ENCODE peak calls at places on chromosomes 13 and 19, in seven cellular contexts. One of them, this sample, is unnamed.

GRCh38 chr19:18919895-18920204 is 335 bp downstream of the DDX49 start:
- DNase-seq in ELR: peak; percentile 40
- DNase-seq in left ventricle myocardium inferior: no peak
- DNase-seq in iPS DF 6.9: no peak
- DNase-seq in T-helper 17 cell: no peak
- DNase-seq in CD8-positive, alpha-beta T cell: no peak
- DNase-seq in PC-3: no peak
- DNase-seq in this sample: no peak

GRCh38 chr13:39602277-39602613 is 748 bp downstream of the LHFPL6 start:
- DNase-seq in T-helper 17 cell: no peak
- DNase-seq in CD8-positive, alpha-beta T cell: no peak
- DNase-seq in left ventricle myocardium inferior: no peak
- DNase-seq in iPS DF 6.9: no peak
- DNase-seq in ELR: no peak
- DNase-seq in PC-3: no peak
- DNase-seq in this sample: no peak

GRCh38 chr13:39963612-39964011 is 308.1 kb downstream of the COG6 start:
- DNase-seq in PC-3: no peak
- DNase-seq in left ventricle myocardium inferior: no peak
- DNase-seq in ELR: no peak
- DNase-seq in iPS DF 6.9: no peak
- DNase-seq in CD8-positive, alpha-beta T cell: no peak
- DNase-seq in T-helper 17 cell: no peak
- DNase-seq in this sample: no peak

GRCh38 chr13:27913116-27913515 is 6.7 kb upstream of the PDX1 start:
- DNase-seq in ELR: no peak
- DNase-seq in iPS DF 6.9: no peak
- DNase-seq in T-helper 17 cell: no peak
- DNase-seq in PC-3: peak; percentile 69
- DNase-seq in left ventricle myocardium inferior: no peak
- DNase-seq in CD8-positive, alpha-beta T cell: no peak
- DNase-seq in this sample: no peak

GRCh38 chr19:6767081-6767356 is 216 bp downstream of the SH2D3A start:
- DNase-seq in CD8-positive, alpha-beta T cell: no peak
- DNase-seq in iPS DF 6.9: no peak
- DNase-seq in T-helper 17 cell: no peak
- DNase-seq in left ventricle myocardium inferior: no peak
- DNase-seq in PC-3: peak; percentile 90
- DNase-seq in ELR: no peak
- DNase-seq in this sample: no peak

GRCh38 chr13:99386911-99387788 is 80.0 kb upstream of the GPR183 start:
- DNase-seq in ELR: peak; percentile 63
- DNase-seq in CD8-positive, alpha-beta T cell: peak; percentile 89
- DNase-seq in T-helper 17 cell: peak; percentile 62
- DNase-seq in PC-3: peak; percentile 55
- DNase-seq in left ventricle myocardium inferior: peak; percentile 45
- DNase-seq in iPS DF 6.9: peak; percentile 74
- DNase-seq in this sample: peak; percentile 58

GRCh38 chr13:27772651-27773425 is 19.4 kb upstream of the GSX1 start:
- DNase-seq in ELR: no peak
- DNase-seq in CD8-positive, alpha-beta T cell: no peak
- DNase-seq in left ventricle myocardium inferior: no peak
- DNase-seq in iPS DF 6.9: no peak
- DNase-seq in T-helper 17 cell: no peak
- DNase-seq in PC-3: no peak
- DNase-seq in this sample: no peak

GRCh38 chr13:20461860-20462532 is 63.7 kb downstream of the CRYL1 start:
- DNase-seq in left ventricle myocardium inferior: peak; percentile 23
- DNase-seq in PC-3: no peak
- DNase-seq in T-helper 17 cell: no peak
- DNase-seq in iPS DF 6.9: no peak
- DNase-seq in ELR: no peak
- DNase-seq in CD8-positive, alpha-beta T cell: no peak
- DNase-seq in this sample: no peak

GRCh38 chr19:23440207-23440606 is 44.9 kb upstream of the ZNF91 start:
- DNase-seq in CD8-positive, alpha-beta T cell: no peak
- DNase-seq in left ventricle myocardium inferior: no peak
- DNase-seq in iPS DF 6.9: no peak
- DNase-seq in PC-3: no peak
- DNase-seq in ELR: peak; percentile 30
- DNase-seq in T-helper 17 cell: no peak
- DNase-seq in this sample: peak; percentile 30

GRCh38 chr19:3068071-3068470 is 5.8 kb upstream of the TLE5 start:
- DNase-seq in T-helper 17 cell: no peak
- DNase-seq in PC-3: no peak
- DNase-seq in left ventricle myocardium inferior: no peak
- DNase-seq in CD8-positive, alpha-beta T cell: no peak
- DNase-seq in ELR: no peak
- DNase-seq in iPS DF 6.9: no peak
- DNase-seq in this sample: peak; percentile 82

GRCh38 chr13:49026851-49027250 is 51.1 kb downstream of the FNDC3A start:
- DNase-seq in CD8-positive, alpha-beta T cell: no peak
- DNase-seq in iPS DF 6.9: no peak
- DNase-seq in ELR: no peak
- DNase-seq in PC-3: no peak
- DNase-seq in left ventricle myocardium inferior: no peak
- DNase-seq in T-helper 17 cell: no peak
- DNase-seq in this sample: no peak

GRCh38 chr13:78595458-78595818 is 7.9 kb downstream of the POU4F1 start:
- DNase-seq in left ventricle myocardium inferior: no peak
- DNase-seq in PC-3: no peak
- DNase-seq in T-helper 17 cell: no peak
- DNase-seq in CD8-positive, alpha-beta T cell: no peak
- DNase-seq in ELR: no peak
- DNase-seq in iPS DF 6.9: no peak
- DNase-seq in this sample: no peak

GRCh38 chr13:99626461-99627082 is 125.3 kb downstream of the TM9SF2 start:
- DNase-seq in CD8-positive, alpha-beta T cell: no peak
- DNase-seq in ELR: peak; percentile 63
- DNase-seq in T-helper 17 cell: no peak
- DNase-seq in left ventricle myocardium inferior: no peak
- DNase-seq in PC-3: peak; percentile 68
- DNase-seq in iPS DF 6.9: no peak
- DNase-seq in this sample: no peak

GRCh38 chr19:48975947-48976847 is 11.1 kb downstream of the FTL start:
- DNase-seq in PC-3: no peak
- DNase-seq in ELR: peak; percentile 57
- DNase-seq in left ventricle myocardium inferior: no peak
- DNase-seq in CD8-positive, alpha-beta T cell: no peak
- DNase-seq in T-helper 17 cell: no peak
- DNase-seq in iPS DF 6.9: no peak
- DNase-seq in this sample: peak; percentile 72

GRCh38 chr19:35901854-35902661 is at the start of gene HCST:
- DNase-seq in iPS DF 6.9: no peak
- DNase-seq in T-helper 17 cell: no peak
- DNase-seq in PC-3: peak; percentile 9
- DNase-seq in CD8-positive, alpha-beta T cell: peak; percentile 58
- DNase-seq in ELR: peak; percentile 49
- DNase-seq in left ventricle myocardium inferior: no peak
- DNase-seq in this sample: no peak

GRCh38 chr19:34253711-34254551 is 423 bp upstream of the GARRE1 start:
- DNase-seq in left ventricle myocardium inferior: peak; percentile 88
- DNase-seq in PC-3: peak; percentile 69
- DNase-seq in T-helper 17 cell: no peak
- DNase-seq in ELR: peak; percentile 76
- DNase-seq in iPS DF 6.9: peak; percentile 41
- DNase-seq in CD8-positive, alpha-beta T cell: peak; percentile 89
- DNase-seq in this sample: no peak

GRCh38 chr13:110616103-110617101 is 1.1 kb downstream of the NAXD start:
- DNase-seq in ELR: peak; percentile 74
- DNase-seq in PC-3: peak; percentile 64
- DNase-seq in iPS DF 6.9: no peak
- DNase-seq in left ventricle myocardium inferior: no peak
- DNase-seq in CD8-positive, alpha-beta T cell: peak; percentile 32
- DNase-seq in T-helper 17 cell: no peak
- DNase-seq in this sample: peak; percentile 56

GRCh38 chr13:43880930-43881329 is 1.2 kb downstream of the LACC1 start:
- DNase-seq in T-helper 17 cell: no peak
- DNase-seq in ELR: no peak
- DNase-seq in iPS DF 6.9: no peak
- DNase-seq in left ventricle myocardium inferior: no peak
- DNase-seq in PC-3: no peak
- DNase-seq in CD8-positive, alpha-beta T cell: no peak
- DNase-seq in this sample: no peak

GRCh38 chr19:3855321-3855720 is 13.5 kb downstream of the ZFR2 start:
- DNase-seq in ELR: no peak
- DNase-seq in left ventricle myocardium inferior: no peak
- DNase-seq in CD8-positive, alpha-beta T cell: no peak
- DNase-seq in iPS DF 6.9: no peak
- DNase-seq in T-helper 17 cell: no peak
- DNase-seq in PC-3: peak; percentile 49
- DNase-seq in this sample: no peak

GRCh38 chr19:48509467-48510194 is 2.0 kb downstream of the LMTK3 start:
- DNase-seq in PC-3: no peak
- DNase-seq in ELR: peak; percentile 33
- DNase-seq in left ventricle myocardium inferior: no peak
- DNase-seq in CD8-positive, alpha-beta T cell: no peak
- DNase-seq in iPS DF 6.9: no peak
- DNase-seq in T-helper 17 cell: no peak
- DNase-seq in this sample: no peak

GRCh38 chr19:5914946-5915781 is 1.1 kb downstream of the CAPS start:
- DNase-seq in PC-3: peak; percentile 76
- DNase-seq in CD8-positive, alpha-beta T cell: no peak
- DNase-seq in ELR: no peak
- DNase-seq in T-helper 17 cell: no peak
- DNase-seq in iPS DF 6.9: no peak
- DNase-seq in left ventricle myocardium inferior: no peak
- DNase-seq in this sample: no peak

GRCh38 chr19:45681391-45682015 is 10.2 kb downstream of the SNRPD2 start:
- DNase-seq in iPS DF 6.9: no peak
- DNase-seq in ELR: peak; percentile 82
- DNase-seq in CD8-positive, alpha-beta T cell: peak; percentile 85
- DNase-seq in PC-3: peak; percentile 90
- DNase-seq in left ventricle myocardium inferior: peak; percentile 83
- DNase-seq in T-helper 17 cell: peak; percentile 75
- DNase-seq in this sample: peak; percentile 91

GRCh38 chr13:77448689-77449088 is 86.8 kb upstream of the SCEL start:
- DNase-seq in left ventricle myocardium inferior: no peak
- DNase-seq in ELR: no peak
- DNase-seq in T-helper 17 cell: no peak
- DNase-seq in iPS DF 6.9: no peak
- DNase-seq in PC-3: no peak
- DNase-seq in CD8-positive, alpha-beta T cell: no peak
- DNase-seq in this sample: no peak

GRCh38 chr13:72536668-72537399 is 190.6 kb downstream of the MZT1 start:
- DNase-seq in T-helper 17 cell: no peak
- DNase-seq in PC-3: no peak
- DNase-seq in ELR: no peak
- DNase-seq in iPS DF 6.9: no peak
- DNase-seq in left ventricle myocardium inferior: no peak
- DNase-seq in CD8-positive, alpha-beta T cell: no peak
- DNase-seq in this sample: no peak

GRCh38 chr19:22784051-22784450 is at the start of gene ZNF99:
- DNase-seq in CD8-positive, alpha-beta T cell: no peak
- DNase-seq in ELR: no peak
- DNase-seq in T-helper 17 cell: no peak
- DNase-seq in left ventricle myocardium inferior: peak; percentile 74
- DNase-seq in iPS DF 6.9: no peak
- DNase-seq in PC-3: no peak
- DNase-seq in this sample: no peak

GRCh38 chr19:15154002-15154612 is 46.7 kb downstream of the NOTCH3 start:
- DNase-seq in CD8-positive, alpha-beta T cell: peak; percentile 33
- DNase-seq in ELR: peak; percentile 62
- DNase-seq in T-helper 17 cell: no peak
- DNase-seq in left ventricle myocardium inferior: no peak
- DNase-seq in iPS DF 6.9: no peak
- DNase-seq in PC-3: peak; percentile 74
- DNase-seq in this sample: peak; percentile 54

GRCh38 chr19:45901432-45901903 is 945 bp downstream of the MYPOP start:
- DNase-seq in iPS DF 6.9: no peak
- DNase-seq in ELR: peak; percentile 23
- DNase-seq in T-helper 17 cell: no peak
- DNase-seq in CD8-positive, alpha-beta T cell: peak; percentile 13
- DNase-seq in left ventricle myocardium inferior: peak; percentile 53
- DNase-seq in PC-3: no peak
- DNase-seq in this sample: peak; percentile 71

GRCh38 chr13:20848944-20849343 is 53.6 kb downstream of the XPO4 start:
- DNase-seq in left ventricle myocardium inferior: no peak
- DNase-seq in CD8-positive, alpha-beta T cell: no peak
- DNase-seq in ELR: no peak
- DNase-seq in iPS DF 6.9: no peak
- DNase-seq in T-helper 17 cell: no peak
- DNase-seq in PC-3: no peak
- DNase-seq in this sample: no peak

GRCh38 chr19:27740396-27740795 is 1472.6 kb downstream of the UQCRFS1 start:
- DNase-seq in CD8-positive, alpha-beta T cell: no peak
- DNase-seq in left ventricle myocardium inferior: no peak
- DNase-seq in T-helper 17 cell: no peak
- DNase-seq in PC-3: no peak
- DNase-seq in ELR: no peak
- DNase-seq in iPS DF 6.9: no peak
- DNase-seq in this sample: no peak